ENCODE peak calls at places on chromosomes 12 and 14, in six cellular contexts. M is heart right ventricle; U is mesendoderm; Q is IMR-90; B is astrocyte of the spinal cord; F is stimulated activated CD4-positive, alpha-beta T cell treated with anti-CD3 and anti-CD28 coated beads, Interleukin-12 subunit alpha, Interleukin-12 subunit beta, amount 100 ng/mL, for 24 hours. P is an unnamed sample.

GRCh38 chr14:69069020-69069421 is 83.9 kb downstream of the DCAF5 start:
- DNase-seq in M (no peak), F (no peak), Q (peak; percentile 93), B (peak; percentile 78), U (peak; percentile 47), P (no peak)

GRCh38 chr14:99430491-99430890 is 50.2 kb downstream of the SETD3 start:
- DNase-seq in M (no peak), F (no peak), U (peak; percentile 70), B (no peak), Q (no peak), P (no peak)

GRCh38 chr14:21902561-21903199 is 229.1 kb upstream of the OR4E1 start:
- DNase-seq in F (no peak), Q (no peak), U (peak; percentile 4), B (no peak), M (no peak), P (no peak)

GRCh38 chr12:131093971-131094830 is 140.5 kb downstream of the ADGRD1 start:
- DNase-seq in Q (no peak), F (no peak), B (no peak), U (no peak), M (peak; percentile 6), P (no peak)

GRCh38 chr12:61757831-61758505 is 502.2 kb upstream of the USP15 start:
- DNase-seq in U (no peak), F (no peak), B (peak; percentile 0), M (no peak), Q (no peak), P (no peak)

GRCh38 chr12:29081101-29081500 is 68.0 kb upstream of the FAR2 start:
- DNase-seq in Q (no peak), M (no peak), F (no peak), U (no peak), B (no peak), P (no peak)

GRCh38 chr12:116099664-116100432 is 177.6 kb downstream of the MED13L start:
- DNase-seq in M (no peak), F (no peak), B (no peak), U (no peak), Q (no peak), P (no peak)

GRCh38 chr14:69321601-69322330 is 61.8 kb downstream of the GALNT16 start:
- DNase-seq in F (no peak), B (no peak), U (no peak), M (no peak), Q (no peak), P (no peak)

GRCh38 chr12:13472690-13473089 is 276.2 kb downstream of the EMP1 start:
- DNase-seq in F (no peak), B (peak; percentile 11), Q (peak; percentile 3), M (no peak), U (no peak), P (no peak)

GRCh38 chr14:57714487-57714899 is 151.4 kb downstream of the SLC35F4 start:
- DNase-seq in B (no peak), Q (no peak), M (no peak), F (no peak), U (peak; percentile 99), P (no peak)

GRCh38 chr14:102930753-102931579 is 8.5 kb downstream of the AMN start:
- DNase-seq in U (no peak), Q (peak; percentile 50), M (no peak), F (no peak), B (peak; percentile 48), P (no peak)

GRCh38 chr12:3668479-3669165 is 84.3 kb downstream of the CRACR2A start:
- DNase-seq in F (no peak), U (no peak), B (no peak), M (no peak), Q (no peak), P (no peak)

GRCh38 chr14:102811971-102812370 is 34.7 kb downstream of the TRAF3 start:
- DNase-seq in U (no peak), M (no peak), Q (no peak), F (no peak), B (no peak), P (no peak)

GRCh38 chr12:84128117-84128991 is 784.2 kb downstream of the SLC6A15 start:
- DNase-seq in Q (no peak), B (no peak), F (no peak), M (no peak), U (peak; percentile 2), P (no peak)

GRCh38 chr12:89770391-89770790 is 61.8 kb upstream of the ATP2B1 start:
- DNase-seq in B (peak; percentile 43), M (no peak), Q (no peak), F (no peak), U (peak; percentile 44), P (no peak)

GRCh38 chr14:62039871-62040270 is 277.7 kb downstream of the SNAPC1 start:
- DNase-seq in Q (peak; percentile 26), F (no peak), M (no peak), U (no peak), B (no peak), P (no peak)

GRCh38 chr14:76955575-76956252 is 72.8 kb downstream of the IRF2BPL start:
- DNase-seq in B (peak; percentile 68), M (no peak), F (peak; percentile 46), U (peak; percentile 78), Q (peak; percentile 59), P (no peak)

GRCh38 chr12:47894652-47895051 is 10.1 kb downstream of the VDR start:
- DNase-seq in Q (no peak), M (no peak), B (no peak), F (no peak), U (no peak), P (no peak)

GRCh38 chr14:39469094-39469710 is 37.0 kb upstream of the FBXO33 start:
- DNase-seq in F (peak; percentile 9), M (no peak), Q (no peak), B (no peak), U (peak; percentile 73), P (no peak)

GRCh38 chr12:51171884-51172514 is 936 bp downstream of the TFCP2 start:
- DNase-seq in M (no peak), F (no peak), U (peak; percentile 49), Q (peak; percentile 48), B (peak; percentile 30), P (no peak)

GRCh38 chr12:19150273-19150895 is 20.9 kb downstream of the PLEKHA5 start:
- DNase-seq in U (no peak), F (no peak), M (no peak), B (peak; percentile 43), Q (no peak), P (no peak)

GRCh38 chr14:100448376-100448775 is 125.2 kb downstream of the SLC25A47 start:
- DNase-seq in M (no peak), B (no peak), U (no peak), F (no peak), Q (no peak), P (no peak)

GRCh38 chr12:52372216-52373154 is 5.2 kb upstream of the KRT85 start:
- DNase-seq in B (peak; percentile 85), U (peak; percentile 86), F (peak; percentile 49), Q (peak; percentile 81), M (peak; percentile 75), P (no peak)

GRCh38 chr12:67540920-67541624 is 107.5 kb upstream of the DYRK2 start:
- DNase-seq in U (no peak), F (no peak), Q (peak; percentile 16), B (no peak), M (no peak), P (no peak)

GRCh38 chr14:89856871-89857345 is 97.6 kb downstream of the EFCAB11 start:
- DNase-seq in B (peak; percentile 52), Q (peak; percentile 51), F (no peak), U (no peak), M (no peak), P (no peak)

GRCh38 chr12:86138770-86139169 is 117.4 kb downstream of the MGAT4C start:
- DNase-seq in F (no peak), B (no peak), Q (no peak), M (no peak), U (no peak), P (no peak)

GRCh38 chr12:93022603-93023340 is 93.7 kb upstream of the EEA1 start:
- DNase-seq in U (peak; percentile 68), B (peak; percentile 50), M (no peak), F (no peak), Q (peak; percentile 41), P (no peak)

GRCh38 chr12:123571343-123571813 is 13.0 kb upstream of the TMED2 start:
- DNase-seq in M (peak; percentile 31), Q (peak; percentile 72), U (peak; percentile 65), B (peak; percentile 67), F (no peak), P (no peak)

GRCh38 chr12:43676183-43676813 is 82.3 kb downstream of the PUS7L start:
- DNase-seq in M (no peak), Q (peak; percentile 1), F (peak; percentile 4), U (peak; percentile 54), B (no peak), P (no peak)

GRCh38 chr14:23575086-23575485 is 3.5 kb downstream of the JPH4 start:
- DNase-seq in B (no peak), F (no peak), M (no peak), U (no peak), Q (no peak), P (no peak)

GRCh38 chr12:117118838-117119591 is 19.8 kb upstream of the TESC start:
- DNase-seq in Q (no peak), B (no peak), F (no peak), M (no peak), U (peak; percentile 72), P (no peak)

GRCh38 chr14:88554458-88555286 is at the start of gene PTPN21:
- DNase-seq in M (peak; percentile 84), U (peak; percentile 83), B (peak; percentile 73), F (no peak), Q (peak; percentile 64), P (no peak)

GRCh38 chr14:85574849-85575616 is 45.1 kb downstream of the FLRT2 start:
- DNase-seq in M (no peak), F (no peak), U (peak; percentile 46), Q (no peak), B (no peak), P (no peak)

GRCh38 chr12:51028126-51028810 is 2.1 kb upstream of the SLC11A2 start:
- DNase-seq in F (no peak), Q (peak; percentile 33), U (peak; percentile 88), B (peak; percentile 43), M (no peak), P (no peak)

GRCh38 chr14:26863736-26864135 is 265.9 kb upstream of the NOVA1 start:
- DNase-seq in Q (no peak), F (no peak), M (no peak), B (peak; percentile 61), U (no peak), P (no peak)

P was measured in cerebellar nuclear complex.